ENCODE peak calls at places on chromosomes 4 and X, in four cellular contexts. G is aorta, T is A549, S is fibroblast of mammary gland. L is an unnamed sample.

GRCh38 chr4:19678763-19679162 is 572.9 kb upstream of the SLIT2 start:
- DNase-seq in S (peak), T (no peak), G (no peak), L (no peak)

GRCh38 chrX:136275553-136275952 is 24.4 kb upstream of the MAP7D3 start:
- DNase-seq in G (no peak), T (no peak), S (no peak), L (no peak)

GRCh38 chrX:17291998-17292658 is 82.9 kb upstream of the NHS start:
- DNase-seq in G (no peak), T (no peak), S (peak), L (no peak)

GRCh38 chr4:76429636-76430035 is 5.4 kb upstream of the SHROOM3 start:
- DNase-seq in S (no peak), G (no peak), T (no peak), L (no peak)

GRCh38 chrX:10981491-10981890 is 129.6 kb upstream of the HCCS start:
- DNase-seq in S (no peak), T (no peak), G (no peak), L (no peak)

GRCh38 chrX:128973033-128973432 is 550.3 kb downstream of the SMARCA1 start:
- DNase-seq in G (no peak), T (no peak), S (no peak), L (no peak)

GRCh38 chr4:74661427-74662171 is 132.7 kb downstream of the BTC start:
- DNase-seq in S (peak), G (no peak), T (peak), L (no peak)

GRCh38 chr4:55347610-55348228 is 1.7 kb downstream of the SRD5A3 start:
- DNase-seq in G (no peak), T (no peak), S (peak), L (no peak)

GRCh38 chr4:8831221-8832129 is 40.2 kb downstream of the HMX1 start:
- DNase-seq in T (no peak), G (peak), S (no peak), L (no peak)

GRCh38 chrX:24350217-24350616 is 10.2 kb upstream of the SUPT20HL1 start:
- DNase-seq in S (no peak), T (no peak), G (no peak), L (no peak)

GRCh38 chrX:17432158-17432557 is 57.2 kb downstream of the NHS start:
- DNase-seq in T (no peak), G (no peak), S (no peak), L (no peak)

GRCh38 chr4:2637956-2638552 is 101.6 kb downstream of the FAM193A start:
- DNase-seq in S (no peak), T (no peak), G (peak), L (no peak)

GRCh38 chr4:15703439-15703838 is 574 bp downstream of the BST1 start:
- DNase-seq in G (no peak), S (no peak), T (no peak), L (no peak)

GRCh38 chrX:119698835-119699234 is 5.9 kb upstream of the SEPTIN6 start:
- DNase-seq in G (no peak), T (peak), S (peak), L (no peak)

GRCh38 chr4:71584654-71585053 is 199.2 kb downstream of the GC start:
- DNase-seq in G (no peak), T (no peak), S (no peak), L (no peak)

GRCh38 chrX:67893931-67894330 is 350.1 kb downstream of the AR start:
- DNase-seq in G (no peak), T (peak), S (peak), L (no peak)

GRCh38 chr4:5399790-5400421 is 308.5 kb downstream of the EVC2 start:
- DNase-seq in T (peak), G (no peak), S (peak), L (no peak)

GRCh38 chrX:153504445-153505016 is 9.8 kb downstream of the BGN start:
- DNase-seq in T (no peak), S (no peak), G (no peak), L (no peak)

GRCh38 chr4:63663870-63664269 is 745.4 kb downstream of the TECRL start:
- DNase-seq in G (no peak), T (no peak), S (no peak), L (no peak)

GRCh38 chrX:23403849-23404248 is 69.2 kb downstream of the PTCHD1 start:
- DNase-seq in T (peak), S (no peak), G (no peak), L (no peak)

GRCh38 chr4:47213971-47214370 is 182.6 kb downstream of the GABRB1 start:
- DNase-seq in G (no peak), T (no peak), S (peak), L (peak)

GRCh38 chr4:176436500-176436973 is 116.8 kb downstream of the SPCS3 start:
- DNase-seq in S (peak), G (no peak), T (peak), L (no peak)

GRCh38 chr4:39635023-39635422 is 3.6 kb downstream of the SMIM14 start:
- DNase-seq in T (no peak), S (no peak), G (no peak), L (no peak)